ENCODE peak calls at places on chromosomes 3 and 15, in four cellular contexts. T, X, I and Y are unnamed samples.
A peak's percentile ranks its signal among the peaks of the same experiment; 100 is the strongest.

GRCh38 chr15:31934821-31935220 is 95.5 kb upstream of the CHRNA7 start:
- DNase-seq in X (no peak), T (no peak), I (no peak), Y (no peak)

GRCh38 chr15:41501191-41501917 is 7.7 kb downstream of the ITPKA start:
- DNase-seq in I (no peak), X (no peak), T (no peak), Y (no peak)

GRCh38 chr15:99717129-99718024 is 15.9 kb downstream of the LYSMD4 start:
- DNase-seq in T (no peak), I (no peak), X (no peak), Y (no peak)

GRCh38 chr15:24878153-24878552 is 76.6 kb upstream of the SNRPN start:
- DNase-seq in X (no peak), T (peak; percentile 19), I (no peak), Y (peak; percentile 49)

GRCh38 chr15:101187820-101188516 is 63.9 kb downstream of the CHSY1 start:
- DNase-seq in T (no peak), I (no peak), X (no peak), Y (no peak)

GRCh38 chr3:45497963-45498362 is 96.6 kb upstream of the LIMD1 start:
- DNase-seq in X (no peak), I (peak; percentile 51), T (no peak), Y (no peak)

GRCh38 chr3:19106307-19106706 is 42.0 kb upstream of the KCNH8 start:
- DNase-seq in T (no peak), I (no peak), X (no peak), Y (no peak)

GRCh38 chr3:195188530-195188917 is 82.4 kb downstream of the XXYLT1 start:
- DNase-seq in I (no peak), X (no peak), T (no peak), Y (no peak)

GRCh38 chr15:68186671-68187397 is 18.3 kb downstream of the CALML4 start:
- DNase-seq in I (no peak), X (no peak), T (no peak), Y (no peak)

GRCh38 chr15:66882251-66883020 is 180.4 kb downstream of the SMAD6 start:
- DNase-seq in X (no peak), I (peak; percentile 38), T (no peak), Y (no peak)

GRCh38 chr15:36406366-36406765 is 173.1 kb upstream of the CDIN1 start:
- DNase-seq in T (no peak), I (no peak), X (no peak), Y (no peak)

GRCh38 chr3:134794950-134795775 is at the start of gene EPHB1:
- DNase-seq in T (peak; percentile 62), X (peak; percentile 74), I (peak; percentile 87), Y (peak; percentile 93)

GRCh38 chr15:75815811-75816719 is 27.2 kb upstream of the UBE2Q2 start:
- DNase-seq in T (no peak), I (no peak), X (no peak), Y (no peak)

GRCh38 chr3:50160561-50160983 is 5.4 kb downstream of the SEMA3F start:
- DNase-seq in T (no peak), X (no peak), I (peak; percentile 64), Y (no peak)

GRCh38 chr15:70178335-70179084 is 80.8 kb upstream of the TLE3 start:
- DNase-seq in X (no peak), T (no peak), I (no peak), Y (no peak)

GRCh38 chr3:62718011-62718410 is 157.2 kb downstream of the CADPS start:
- DNase-seq in T (no peak), X (no peak), I (no peak), Y (no peak)

GRCh38 chr15:85282504-85283115 is 97.8 kb upstream of the AKAP13 start:
- DNase-seq in X (no peak), I (no peak), T (peak; percentile 23), Y (peak; percentile 61)

GRCh38 chr15:99385865-99386264 is 134.6 kb downstream of the LRRC28 start:
- DNase-seq in X (peak; percentile 91), T (peak; percentile 33), I (peak; percentile 77), Y (no peak)

GRCh38 chr3:38109580-38110313 is 27.2 kb downstream of the ACAA1 start:
- DNase-seq in T (no peak), I (no peak), X (no peak), Y (no peak)

GRCh38 chr15:62426387-62426956 is 261.4 kb upstream of the C2CD4B start:
- DNase-seq in T (no peak), X (no peak), I (no peak), Y (no peak)

GRCh38 chr15:63598467-63599400 is 1.5 kb downstream of the FBXL22 start:
- DNase-seq in I (peak; percentile 69), X (peak; percentile 83), T (peak; percentile 33), Y (no peak)

GRCh38 chr15:41578736-41579383 is 19.8 kb downstream of the TYRO3 start:
- DNase-seq in X (no peak), T (no peak), I (no peak), Y (no peak)

GRCh38 chr3:53773586-53774368 is 72.4 kb downstream of the CHDH start:
- DNase-seq in X (no peak), T (peak; percentile 59), I (peak; percentile 67), Y (no peak)

GRCh38 chr3:184583345-184584000 is 21.9 kb downstream of the EPHB3 start:
- DNase-seq in X (no peak), T (no peak), I (no peak), Y (peak; percentile 65)

GRCh38 chr3:184584001-184584891 is 22.7 kb downstream of the EPHB3 start:
- DNase-seq in I (no peak), T (no peak), X (peak; percentile 39), Y (peak; percentile 37)

GRCh38 chr3:184581331-184582210 is 20.0 kb downstream of the EPHB3 start:
- DNase-seq in T (no peak), X (peak; percentile 41), I (no peak), Y (no peak)

GRCh38 chr3:184582998-184583344 is 21.4 kb downstream of the EPHB3 start:
- DNase-seq in X (peak; percentile 33), T (no peak), I (no peak), Y (no peak)

DNA sequence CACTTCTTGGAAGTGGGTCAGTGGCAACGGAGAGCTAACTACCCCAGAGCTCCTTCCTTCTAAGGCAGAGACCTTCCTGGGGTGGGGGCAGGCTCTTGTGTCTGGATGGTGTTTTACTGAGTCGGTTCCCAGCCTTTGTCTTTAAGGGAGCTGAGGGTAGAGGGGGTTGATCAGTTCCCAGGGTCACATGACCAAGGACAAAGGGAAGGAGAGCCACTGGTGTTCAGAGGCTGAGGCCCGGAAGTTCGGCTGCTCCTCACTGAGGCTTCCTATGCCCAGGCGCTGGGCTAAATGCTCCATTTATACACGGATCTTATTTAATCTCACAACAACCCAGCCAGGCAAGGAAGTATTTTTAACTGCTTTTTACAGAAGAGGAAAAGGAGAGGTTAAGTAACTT is 21.0 kb downstream of the EPHB3 start:
- DNase-seq in I (no peak), X (peak; percentile 54), T (no peak), Y (peak; percentile 75)
- H3K4me3 ChIP-seq in I (peak overlapping the region; percentile 47), X (no peak overlapping the region), T (no peak overlapping the region), Y (peak overlapping the region; percentile 64)

GRCh38 chr3:179321585-179322322 is 1.1 kb upstream of the ZNF639 start:
- DNase-seq in X (peak; percentile 58), I (peak; percentile 49), T (peak; percentile 18), Y (peak; percentile 55)
- H3K4me3 ChIP-seq in X (no peak overlapping the region), I (peak overlapping the region; percentile 94), T (no peak overlapping the region), Y (peak overlapping the region; percentile 92)

DNA sequence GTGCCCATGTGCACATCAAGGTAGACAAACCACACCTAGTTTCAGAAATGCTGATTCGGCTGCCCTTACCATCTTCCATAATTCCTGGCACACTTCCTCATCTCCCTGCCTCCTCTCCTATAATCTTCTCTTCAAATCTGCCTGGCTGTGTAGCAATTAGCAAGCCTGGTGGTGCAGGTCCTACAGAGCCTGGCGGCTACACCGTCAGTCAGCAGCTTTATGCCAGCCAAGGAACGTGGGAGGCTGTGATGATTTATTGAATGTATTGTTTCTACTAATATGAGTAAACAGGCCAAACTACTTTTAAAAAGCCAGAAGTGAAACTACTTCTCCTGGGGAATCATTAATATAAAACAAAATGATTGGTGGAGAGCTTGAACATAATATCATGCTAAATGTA is 106.9 kb downstream of the SEMA6D start:
- DNase-seq in T (no peak), X (no peak), I (no peak), Y (no peak)
- H3K4me3 ChIP-seq in T (no peak overlapping the region), X (no peak overlapping the region), I (no peak overlapping the region), Y (no peak overlapping the region)

GRCh38 chr15:94522125-94522524 is 290.8 kb downstream of the MCTP2 start:
- DNase-seq in T (no peak), I (no peak), X (no peak), Y (no peak)
- H3K4me3 ChIP-seq in T (no peak overlapping the region), I (no peak overlapping the region), X (no peak overlapping the region), Y (no peak overlapping the region)

GRCh38 chr3:24502690-24503089 is 8.0 kb upstream of the THRB start:
- DNase-seq in X (peak; percentile 18), T (no peak), I (no peak), Y (no peak)
- H3K4me3 ChIP-seq in X (no peak overlapping the region), T (no peak overlapping the region), I (no peak overlapping the region), Y (no peak overlapping the region)

GRCh38 chr15:38378162-38378560 is 75.8 kb upstream of the FAM98B start:
- DNase-seq in I (peak; percentile 20), X (peak; percentile 25), T (peak; percentile 76), Y (peak; percentile 57)

GRCh38 chr15:38373016-38373415 is 80.9 kb upstream of the FAM98B start:
- DNase-seq in X (no peak), T (no peak), I (no peak), Y (no peak)

GRCh38 chr15:38374024-38374423 is 79.9 kb upstream of the FAM98B start:
- DNase-seq in I (no peak), X (no peak), T (no peak), Y (no peak)

GRCh38 chr15:38374477-38374876 is 79.5 kb upstream of the FAM98B start:
- DNase-seq in T (no peak), X (no peak), I (no peak), Y (no peak)

DNA sequence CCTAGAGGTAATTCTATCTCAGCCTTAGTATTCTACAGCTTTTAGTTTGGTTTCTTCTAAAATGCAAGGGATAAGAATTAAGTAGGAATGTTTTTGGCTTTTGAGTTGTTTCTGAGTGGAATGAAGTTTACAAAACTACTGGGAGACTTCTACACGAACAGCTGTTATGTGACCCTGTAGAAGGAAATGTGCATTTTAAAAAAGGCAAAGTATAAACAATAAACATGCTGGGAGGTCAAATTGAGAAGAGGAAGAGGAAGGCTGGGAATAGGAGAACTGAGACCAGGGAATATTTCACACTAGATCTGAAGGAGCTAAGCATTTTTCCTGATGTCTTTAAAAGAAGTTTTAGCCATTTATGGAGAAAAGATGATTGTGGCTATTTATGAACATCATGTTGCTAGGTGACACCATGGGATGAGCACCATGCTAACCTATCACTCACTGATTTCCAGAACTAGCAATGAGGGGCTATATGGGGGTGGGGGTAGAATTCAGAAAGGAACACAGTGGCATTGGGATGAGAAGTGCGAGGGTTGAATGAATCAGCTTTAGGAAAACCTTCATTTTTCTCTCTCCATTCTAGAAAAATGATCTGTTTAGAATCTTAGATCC is 76.3 kb upstream of the FAM98B start:
- DNase-seq in T (no peak), I (no peak), X (no peak), Y (no peak)
- H3K4me3 ChIP-seq in T (no peak overlapping the region), I (no peak overlapping the region), X (no peak overlapping the region), Y (no peak overlapping the region)